ENCODE peak calls at places on chromosome 20, in nine cellular contexts. D is cardiac fibroblast; Q is iris pigment epithelial cell; R is left colon; I is astrocyte of the spinal cord; A is cardiac muscle cell; J is dorsolateral prefrontal cortex; N is EL; P is activated naive CD8-positive, alpha-beta T cell treated with anti-CD3 and anti-CD28 coated beads, Interleukin-2, amount 50 U/mL, for 24 hours. X is an unnamed sample.

GRCh38 chr20:46119028-46119546 is 973 bp downstream of the CD40 start:
- DNase-seq in D (no peak), Q (no peak), R (no peak), I (no peak), A (no peak), J (no peak), N (no peak), P (no peak), X (no peak)

GRCh38 chr20:46332373-46333135 is 24.3 kb upstream of the CDH22 start:
- DNase-seq in D (no peak), Q (no peak), R (no peak), I (no peak), A (no peak), J (no peak), N (no peak), P (no peak), X (no peak)

GRCh38 chr20:3105256-3106137 is 21.0 kb upstream of the AVP start:
- DNase-seq in D (no peak), Q (no peak), R (no peak), I (no peak), A (no peak), J (no peak), N (no peak), P (no peak), X (no peak)

GRCh38 chr20:17854307-17854903 is 114.2 kb downstream of the SNX5 start:
- DNase-seq in D (peak; percentile 55), Q (peak; percentile 55), R (peak; percentile 76), I (peak; percentile 45), A (peak; percentile 51), J (peak; percentile 72), N (peak; percentile 51), P (no peak), X (peak; percentile 27)

GRCh38 chr20:57087705-57088104 is 178.7 kb downstream of the BMP7 start:
- DNase-seq in D (no peak), Q (no peak), R (no peak), I (no peak), A (no peak), J (no peak), N (no peak), P (no peak), X (no peak)

GRCh38 chr20:50215101-50215500 is 24.5 kb downstream of the CEBPB start:
- DNase-seq in D (peak; percentile 38), Q (peak; percentile 41), R (no peak), I (peak; percentile 67), A (peak; percentile 29), J (no peak), N (peak; percentile 33), P (no peak), X (no peak)

GRCh38 chr20:57118964-57119363 is 147.5 kb downstream of the BMP7 start:
- DNase-seq in D (no peak), Q (no peak), R (no peak), I (no peak), A (no peak), J (no peak), N (no peak), P (no peak), X (no peak)

GRCh38 chr20:45934046-45934586 is 367 bp upstream of the PCIF1 start:
- DNase-seq in D (peak; percentile 47), Q (peak; percentile 38), R (peak; percentile 79), I (peak; percentile 65), A (peak; percentile 68), J (peak; percentile 78), N (peak; percentile 56), P (no peak), X (no peak)

GRCh38 chr20:58233881-58234528 is 5.6 kb upstream of the ANKRD60 start:
- DNase-seq in D (no peak), Q (no peak), R (no peak), I (no peak), A (peak; percentile 43), J (no peak), N (peak; percentile 36), P (peak; percentile 68), X (peak; percentile 40)

GRCh38 chr20:6122873-6123649 is at the start of gene FERMT1:
- DNase-seq in D (peak; percentile 76), Q (peak; percentile 62), R (peak; percentile 83), I (peak; percentile 66), A (peak; percentile 79), J (peak; percentile 48), N (peak; percentile 82), P (peak; percentile 35), X (peak; percentile 44)

GRCh38 chr20:9490171-9490570 is 24.2 kb upstream of the LAMP5 start:
- DNase-seq in D (no peak), Q (no peak), R (no peak), I (no peak), A (no peak), J (no peak), N (peak; percentile 34), P (no peak), X (no peak)

GRCh38 chr20:63322146-63322922 is 29.3 kb downstream of the COL20A1 start:
- DNase-seq in D (no peak), Q (no peak), R (no peak), I (no peak), A (no peak), J (peak; percentile 69), N (no peak), P (no peak), X (no peak)

GRCh38 chr20:5567644-5568043 is 182.6 kb upstream of the SHLD1 start:
- DNase-seq in D (no peak), Q (no peak), R (no peak), I (no peak), A (no peak), J (no peak), N (no peak), P (no peak), X (no peak)

GRCh38 chr20:49446808-49447207 is 35.7 kb downstream of the KCNB1 start:
- DNase-seq in D (peak; percentile 33), Q (no peak), R (peak; percentile 84), I (no peak), A (peak; percentile 81), J (peak; percentile 73), N (no peak), P (no peak), X (no peak)

GRCh38 chr20:10771435-10772140 is 97.8 kb upstream of the JAG1 start:
- DNase-seq in D (peak; percentile 23), Q (no peak), R (no peak), I (peak; percentile 10), A (no peak), J (no peak), N (no peak), P (no peak), X (no peak)

GRCh38 chr20:9035129-9035528 is 33.8 kb upstream of the PLCB4 start:
- DNase-seq in D (peak; percentile 92), Q (peak; percentile 95), R (no peak), I (peak; percentile 92), A (no peak), J (no peak), N (peak; percentile 93), P (no peak), X (no peak)

GRCh38 chr20:58571341-58571941 is 56.2 kb upstream of the APCDD1L start:
- DNase-seq in D (no peak), Q (no peak), R (no peak), I (no peak), A (peak; percentile 18), J (no peak), N (no peak), P (no peak), X (no peak)

GRCh38 chr20:18007534-18008292 is 38.9 kb downstream of the MGME1 start:
- DNase-seq in D (no peak), Q (peak; percentile 25), R (no peak), I (no peak), A (no peak), J (no peak), N (no peak), P (no peak), X (no peak)

GRCh38 chr20:48841861-48842529 is 14.2 kb upstream of the PREX1 start:
- DNase-seq in D (peak; percentile 84), Q (peak; percentile 76), R (no peak), I (peak; percentile 80), A (no peak), J (no peak), N (peak; percentile 91), P (no peak), X (no peak)

GRCh38 chr20:10217517-10218410 is 866 bp upstream of the SNAP25 start:
- DNase-seq in D (peak; percentile 84), Q (peak; percentile 88), R (no peak), I (peak; percentile 95), A (peak; percentile 92), J (peak; percentile 78), N (peak; percentile 91), P (peak; percentile 14), X (no peak)

GRCh38 chr20:16206817-16207216 is 366.4 kb downstream of the KIF16B start:
- DNase-seq in D (no peak), Q (no peak), R (no peak), I (no peak), A (no peak), J (no peak), N (no peak), P (no peak), X (no peak)

GRCh38 chr20:14538433-14538832 is 201.0 kb upstream of the FLRT3 start:
- DNase-seq in D (no peak), Q (no peak), R (no peak), I (no peak), A (no peak), J (no peak), N (no peak), P (no peak), X (no peak)

GRCh38 chr20:62401331-62401779 is 5.7 kb downstream of the CABLES2 start:
- DNase-seq in D (no peak), Q (no peak), R (no peak), I (no peak), A (peak; percentile 49), J (no peak), N (no peak), P (no peak), X (no peak)

GRCh38 chr20:46273701-46274100 is 34.6 kb downstream of the CDH22 start:
- DNase-seq in D (no peak), Q (no peak), R (no peak), I (no peak), A (no peak), J (no peak), N (no peak), P (no peak), X (no peak)

GRCh38 chr20:7113577-7114466 is 346.3 kb downstream of the BMP2 start:
- DNase-seq in D (peak; percentile 65), Q (peak; percentile 40), R (no peak), I (peak; percentile 57), A (peak; percentile 74), J (peak; percentile 41), N (no peak), P (no peak), X (peak; percentile 68)

GRCh38 chr20:32203556-32204484 is 3.7 kb downstream of the PLAGL2 start:
- DNase-seq in D (peak; percentile 64), Q (peak; percentile 54), R (no peak), I (peak; percentile 4), A (no peak), J (no peak), N (no peak), P (peak; percentile 77), X (no peak)

GRCh38 chr20:64036346-64037198 is 590 bp downstream of the C20orf204 start:
- DNase-seq in D (no peak), Q (no peak), R (no peak), I (no peak), A (no peak), J (no peak), N (no peak), P (peak; percentile 53), X (no peak)

GRCh38 chr20:46752639-46753235 is 43.3 kb downstream of the SLC2A10 start:
- DNase-seq in D (peak; percentile 76), Q (peak; percentile 59), R (peak; percentile 42), I (peak; percentile 71), A (peak; percentile 78), J (peak; percentile 49), N (peak; percentile 53), P (peak; percentile 55), X (peak; percentile 46)

GRCh38 chr20:53939554-53940355 is 130.6 kb downstream of the BCAS1 start:
- DNase-seq in D (peak; percentile 98), Q (peak; percentile 95), R (peak; percentile 93), I (peak; percentile 94), A (peak; percentile 94), J (peak; percentile 80), N (peak; percentile 95), P (peak; percentile 84), X (peak; percentile 93)

GRCh38 chr20:33669224-33669623 is 2.5 kb downstream of the ACTL10 start:
- DNase-seq in D (no peak), Q (no peak), R (no peak), I (no peak), A (no peak), J (no peak), N (no peak), P (no peak), X (no peak)

GRCh38 chr20:34922654-34923381 is 32.8 kb downstream of the GSS start:
- DNase-seq in D (peak; percentile 86), Q (peak; percentile 88), R (no peak), I (peak; percentile 67), A (no peak), J (no peak), N (peak; percentile 89), P (no peak), X (no peak)

X was measured in NT2/D1.